ENCODE peak calls at places on chromosome 5, in nine cellular contexts. X is T-helper 1 cell; L is spleen; K is iris pigment epithelial cell; U is GM04504; Y is SW 1271; I is activated T-helper 1 cell treated with anti-CD3 and anti-CD28 coated beads, Interleukin-12 subunit alpha, Interleukin-12 subunit beta, Interleukin-2, Interleukin-4 antibody, amounts not matched to agents 30 ng/mL and 10 ng/mL and 1 ng/mL, durations not matched to agents 14 hours and 24 hours and 36 hours; N is DND-41; R is naive thymus-derived CD8-positive, alpha-beta T cell. D is an unnamed sample.

GRCh38 chr5:61330341-61330878 is 1.6 kb upstream of the ZSWIM6 start:
- DNase-seq in X (peak), L (peak), K (peak), U (no peak), Y (peak), I (no peak), N (peak), R (no peak), D (no peak)

GRCh38 chr5:73789851-73790281 is 163.9 kb downstream of the ARHGEF28 start:
- DNase-seq in X (no peak), L (no peak), K (peak), U (no peak), Y (no peak), I (no peak), N (no peak), R (no peak), D (no peak)

GRCh38 chr5:133938932-133939331 is 29.5 kb downstream of the C5orf15 start:
- DNase-seq in X (no peak), L (no peak), K (no peak), U (no peak), Y (no peak), I (no peak), N (no peak), R (no peak), D (no peak)

GRCh38 chr5:150523472-150524350 is 15.8 kb downstream of the NDST1 start:
- DNase-seq in X (no peak), L (no peak), K (peak), U (no peak), Y (peak), I (no peak), N (peak), R (no peak), D (no peak)

GRCh38 chr5:145718956-145719355 is 116.2 kb downstream of the PRELID2 start:
- DNase-seq in X (no peak), L (no peak), K (peak), U (peak), Y (peak), I (no peak), N (no peak), R (no peak), D (no peak)

GRCh38 chr5:32254987-32255900 is 57.5 kb downstream of the MTMR12 start:
- DNase-seq in X (no peak), L (no peak), K (peak), U (no peak), Y (no peak), I (no peak), N (no peak), R (no peak), D (no peak)

GRCh38 chr5:159337291-159337974 is 7.1 kb upstream of the IL12B start:
- DNase-seq in X (peak), L (no peak), K (peak), U (peak), Y (peak), I (peak), N (no peak), R (no peak), D (no peak)

GRCh38 chr5:178149199-178149932 is 4.3 kb downstream of the NHP2 start:
- DNase-seq in X (no peak), L (peak), K (peak), U (no peak), Y (no peak), I (no peak), N (no peak), R (no peak), D (no peak)

D was measured in omental fat pad.